ENCODE peak calls at places on chromosomes 1 and 21, in six cellular contexts. One of them, this sample, is unnamed.

GRCh38 chr1:168811213-168811612 is 82.2 kb upstream of the DPT start:
- DNase-seq in mucosa of gallbladder: no peak
- DNase-seq in neural crest cell: no peak
- DNase-seq in NCI-H1105 treated with DMSO at 0.1 percent for 48 hours: no peak
- DNase-seq in neural progenitor cell: no peak
- DNase-seq in activated CD8-positive, alpha-beta memory T cell treated with anti-CD3 and anti-CD28 coated beads, Interleukin-2, amount 50 U/mL, for 48 hours: no peak
- DNase-seq in this sample: no peak

GRCh38 chr21:28521932-28522826 is 470.5 kb downstream of the LTN1 start:
- DNase-seq in mucosa of gallbladder: no peak
- DNase-seq in neural crest cell: no peak
- DNase-seq in NCI-H1105 treated with DMSO at 0.1 percent for 48 hours: no peak
- DNase-seq in neural progenitor cell: peak
- DNase-seq in activated CD8-positive, alpha-beta memory T cell treated with anti-CD3 and anti-CD28 coated beads, Interleukin-2, amount 50 U/mL, for 48 hours: no peak
- DNase-seq in this sample: no peak

GRCh38 chr1:22628698-22629444 is 7.6 kb upstream of the C1QA start:
- DNase-seq in mucosa of gallbladder: no peak
- DNase-seq in neural crest cell: no peak
- DNase-seq in NCI-H1105 treated with DMSO at 0.1 percent for 48 hours: no peak
- DNase-seq in neural progenitor cell: no peak
- DNase-seq in activated CD8-positive, alpha-beta memory T cell treated with anti-CD3 and anti-CD28 coated beads, Interleukin-2, amount 50 U/mL, for 48 hours: no peak
- DNase-seq in this sample: peak

GRCh38 chr1:247456914-247457638 is 828 bp downstream of the OR2B11 start:
- DNase-seq in mucosa of gallbladder: peak
- DNase-seq in neural crest cell: no peak
- DNase-seq in NCI-H1105 treated with DMSO at 0.1 percent for 48 hours: no peak
- DNase-seq in neural progenitor cell: no peak
- DNase-seq in activated CD8-positive, alpha-beta memory T cell treated with anti-CD3 and anti-CD28 coated beads, Interleukin-2, amount 50 U/mL, for 48 hours: peak
- DNase-seq in this sample: no peak

GRCh38 chr1:27632387-27633297 is 2.3 kb downstream of the FGR start:
- DNase-seq in mucosa of gallbladder: no peak
- DNase-seq in neural crest cell: no peak
- DNase-seq in NCI-H1105 treated with DMSO at 0.1 percent for 48 hours: no peak
- DNase-seq in neural progenitor cell: no peak
- DNase-seq in activated CD8-positive, alpha-beta memory T cell treated with anti-CD3 and anti-CD28 coated beads, Interleukin-2, amount 50 U/mL, for 48 hours: peak
- DNase-seq in this sample: no peak

GRCh38 chr1:113027449-113027848 is 45.5 kb upstream of the LRIG2 start:
- DNase-seq in mucosa of gallbladder: no peak
- DNase-seq in neural crest cell: no peak
- DNase-seq in NCI-H1105 treated with DMSO at 0.1 percent for 48 hours: no peak
- DNase-seq in neural progenitor cell: no peak
- DNase-seq in activated CD8-positive, alpha-beta memory T cell treated with anti-CD3 and anti-CD28 coated beads, Interleukin-2, amount 50 U/mL, for 48 hours: no peak
- DNase-seq in this sample: peak

GRCh38 chr1:51488372-51489050 is 30.6 kb downstream of the EPS15 start:
- DNase-seq in mucosa of gallbladder: no peak
- DNase-seq in neural crest cell: no peak
- DNase-seq in NCI-H1105 treated with DMSO at 0.1 percent for 48 hours: no peak
- DNase-seq in neural progenitor cell: no peak
- DNase-seq in activated CD8-positive, alpha-beta memory T cell treated with anti-CD3 and anti-CD28 coated beads, Interleukin-2, amount 50 U/mL, for 48 hours: no peak
- DNase-seq in this sample: peak

GRCh38 chr1:52112489-52112888 is 29.4 kb upstream of the ZFYVE9 start:
- DNase-seq in mucosa of gallbladder: no peak
- DNase-seq in neural crest cell: no peak
- DNase-seq in NCI-H1105 treated with DMSO at 0.1 percent for 48 hours: no peak
- DNase-seq in neural progenitor cell: no peak
- DNase-seq in activated CD8-positive, alpha-beta memory T cell treated with anti-CD3 and anti-CD28 coated beads, Interleukin-2, amount 50 U/mL, for 48 hours: no peak
- DNase-seq in this sample: no peak

GRCh38 chr1:245493029-245493428 is 338.2 kb downstream of the KIF26B start:
- DNase-seq in mucosa of gallbladder: no peak
- DNase-seq in neural crest cell: no peak
- DNase-seq in NCI-H1105 treated with DMSO at 0.1 percent for 48 hours: no peak
- DNase-seq in neural progenitor cell: peak
- DNase-seq in activated CD8-positive, alpha-beta memory T cell treated with anti-CD3 and anti-CD28 coated beads, Interleukin-2, amount 50 U/mL, for 48 hours: no peak
- DNase-seq in this sample: no peak

GRCh38 chr1:99639408-99639807 is 6.5 kb upstream of the PALMD start:
- DNase-seq in mucosa of gallbladder: no peak
- DNase-seq in neural crest cell: no peak
- DNase-seq in NCI-H1105 treated with DMSO at 0.1 percent for 48 hours: no peak
- DNase-seq in neural progenitor cell: no peak
- DNase-seq in activated CD8-positive, alpha-beta memory T cell treated with anti-CD3 and anti-CD28 coated beads, Interleukin-2, amount 50 U/mL, for 48 hours: no peak
- DNase-seq in this sample: no peak

GRCh38 chr1:201459052-201459451 is 9.9 kb downstream of the PHLDA3 start:
- DNase-seq in mucosa of gallbladder: no peak
- DNase-seq in neural crest cell: no peak
- DNase-seq in NCI-H1105 treated with DMSO at 0.1 percent for 48 hours: no peak
- DNase-seq in neural progenitor cell: no peak
- DNase-seq in activated CD8-positive, alpha-beta memory T cell treated with anti-CD3 and anti-CD28 coated beads, Interleukin-2, amount 50 U/mL, for 48 hours: no peak
- DNase-seq in this sample: no peak

GRCh38 chr1:91697322-91698260 is 188.4 kb downstream of the TGFBR3 start:
- DNase-seq in mucosa of gallbladder: no peak
- DNase-seq in neural crest cell: no peak
- DNase-seq in NCI-H1105 treated with DMSO at 0.1 percent for 48 hours: no peak
- DNase-seq in neural progenitor cell: no peak
- DNase-seq in activated CD8-positive, alpha-beta memory T cell treated with anti-CD3 and anti-CD28 coated beads, Interleukin-2, amount 50 U/mL, for 48 hours: no peak
- DNase-seq in this sample: no peak

GRCh38 chr1:218459450-218459849 is 114.3 kb downstream of the TGFB2 start:
- DNase-seq in mucosa of gallbladder: no peak
- DNase-seq in neural crest cell: no peak
- DNase-seq in NCI-H1105 treated with DMSO at 0.1 percent for 48 hours: no peak
- DNase-seq in neural progenitor cell: peak
- DNase-seq in activated CD8-positive, alpha-beta memory T cell treated with anti-CD3 and anti-CD28 coated beads, Interleukin-2, amount 50 U/mL, for 48 hours: no peak
- DNase-seq in this sample: no peak

GRCh38 chr1:109499661-109500536 is 6.0 kb downstream of the CYB561D1 start:
- DNase-seq in mucosa of gallbladder: peak
- DNase-seq in neural crest cell: no peak
- DNase-seq in NCI-H1105 treated with DMSO at 0.1 percent for 48 hours: peak
- DNase-seq in neural progenitor cell: peak
- DNase-seq in activated CD8-positive, alpha-beta memory T cell treated with anti-CD3 and anti-CD28 coated beads, Interleukin-2, amount 50 U/mL, for 48 hours: peak
- DNase-seq in this sample: peak

GRCh38 chr1:92987462-92987861 is 26.2 kb upstream of the DIPK1A start:
- DNase-seq in mucosa of gallbladder: no peak
- DNase-seq in neural crest cell: no peak
- DNase-seq in NCI-H1105 treated with DMSO at 0.1 percent for 48 hours: no peak
- DNase-seq in neural progenitor cell: no peak
- DNase-seq in activated CD8-positive, alpha-beta memory T cell treated with anti-CD3 and anti-CD28 coated beads, Interleukin-2, amount 50 U/mL, for 48 hours: no peak
- DNase-seq in this sample: no peak

GRCh38 chr1:108609483-108610066 is 49.7 kb downstream of the EEIG2 start:
- DNase-seq in mucosa of gallbladder: no peak
- DNase-seq in neural crest cell: no peak
- DNase-seq in NCI-H1105 treated with DMSO at 0.1 percent for 48 hours: peak
- DNase-seq in neural progenitor cell: peak
- DNase-seq in activated CD8-positive, alpha-beta memory T cell treated with anti-CD3 and anti-CD28 coated beads, Interleukin-2, amount 50 U/mL, for 48 hours: no peak
- DNase-seq in this sample: no peak

GRCh38 chr1:77874804-77875445 is 13.5 kb upstream of the NEXN start:
- DNase-seq in mucosa of gallbladder: no peak
- DNase-seq in neural crest cell: no peak
- DNase-seq in NCI-H1105 treated with DMSO at 0.1 percent for 48 hours: no peak
- DNase-seq in neural progenitor cell: no peak
- DNase-seq in activated CD8-positive, alpha-beta memory T cell treated with anti-CD3 and anti-CD28 coated beads, Interleukin-2, amount 50 U/mL, for 48 hours: no peak
- DNase-seq in this sample: no peak

GRCh38 chr1:173863224-173864151 is 4.3 kb downstream of the GAS5 start:
- DNase-seq in mucosa of gallbladder: no peak
- DNase-seq in neural crest cell: no peak
- DNase-seq in NCI-H1105 treated with DMSO at 0.1 percent for 48 hours: no peak
- DNase-seq in neural progenitor cell: no peak
- DNase-seq in activated CD8-positive, alpha-beta memory T cell treated with anti-CD3 and anti-CD28 coated beads, Interleukin-2, amount 50 U/mL, for 48 hours: no peak
- DNase-seq in this sample: no peak

GRCh38 chr1:239771550-239771949 is 320.1 kb upstream of the FMN2 start:
- DNase-seq in mucosa of gallbladder: no peak
- DNase-seq in neural crest cell: no peak
- DNase-seq in NCI-H1105 treated with DMSO at 0.1 percent for 48 hours: no peak
- DNase-seq in neural progenitor cell: no peak
- DNase-seq in activated CD8-positive, alpha-beta memory T cell treated with anti-CD3 and anti-CD28 coated beads, Interleukin-2, amount 50 U/mL, for 48 hours: no peak
- DNase-seq in this sample: no peak

GRCh38 chr1:65208577-65208976 is 60.6 kb downstream of the AK4 start:
- DNase-seq in mucosa of gallbladder: no peak
- DNase-seq in neural crest cell: no peak
- DNase-seq in NCI-H1105 treated with DMSO at 0.1 percent for 48 hours: no peak
- DNase-seq in neural progenitor cell: no peak
- DNase-seq in activated CD8-positive, alpha-beta memory T cell treated with anti-CD3 and anti-CD28 coated beads, Interleukin-2, amount 50 U/mL, for 48 hours: no peak
- DNase-seq in this sample: no peak

GRCh38 chr1:247845011-247845692 is 3.5 kb upstream of the OR11L1 start:
- DNase-seq in mucosa of gallbladder: no peak
- DNase-seq in neural crest cell: no peak
- DNase-seq in NCI-H1105 treated with DMSO at 0.1 percent for 48 hours: no peak
- DNase-seq in neural progenitor cell: no peak
- DNase-seq in activated CD8-positive, alpha-beta memory T cell treated with anti-CD3 and anti-CD28 coated beads, Interleukin-2, amount 50 U/mL, for 48 hours: no peak
- DNase-seq in this sample: no peak

GRCh38 chr21:40016234-40016633 is 149.0 kb downstream of the PCP4 start:
- DNase-seq in mucosa of gallbladder: no peak
- DNase-seq in neural crest cell: no peak
- DNase-seq in NCI-H1105 treated with DMSO at 0.1 percent for 48 hours: no peak
- DNase-seq in neural progenitor cell: no peak
- DNase-seq in activated CD8-positive, alpha-beta memory T cell treated with anti-CD3 and anti-CD28 coated beads, Interleukin-2, amount 50 U/mL, for 48 hours: no peak
- DNase-seq in this sample: no peak

GRCh38 chr1:93980320-93980744 is 71.1 kb upstream of the GCLM start:
- DNase-seq in mucosa of gallbladder: no peak
- DNase-seq in neural crest cell: no peak
- DNase-seq in NCI-H1105 treated with DMSO at 0.1 percent for 48 hours: no peak
- DNase-seq in neural progenitor cell: peak
- DNase-seq in activated CD8-positive, alpha-beta memory T cell treated with anti-CD3 and anti-CD28 coated beads, Interleukin-2, amount 50 U/mL, for 48 hours: no peak
- DNase-seq in this sample: peak

GRCh38 chr21:25361765-25362164 is 245.5 kb downstream of the MRPL39 start:
- DNase-seq in mucosa of gallbladder: no peak
- DNase-seq in neural crest cell: no peak
- DNase-seq in NCI-H1105 treated with DMSO at 0.1 percent for 48 hours: no peak
- DNase-seq in neural progenitor cell: no peak
- DNase-seq in activated CD8-positive, alpha-beta memory T cell treated with anti-CD3 and anti-CD28 coated beads, Interleukin-2, amount 50 U/mL, for 48 hours: no peak
- DNase-seq in this sample: no peak

GRCh38 chr1:156382561-156382960 is 13.6 kb downstream of the RHBG start:
- DNase-seq in mucosa of gallbladder: no peak
- DNase-seq in neural crest cell: no peak
- DNase-seq in NCI-H1105 treated with DMSO at 0.1 percent for 48 hours: no peak
- DNase-seq in neural progenitor cell: no peak
- DNase-seq in activated CD8-positive, alpha-beta memory T cell treated with anti-CD3 and anti-CD28 coated beads, Interleukin-2, amount 50 U/mL, for 48 hours: no peak
- DNase-seq in this sample: no peak

GRCh38 chr1:154962238-154962678 is 676 bp upstream of the PYGO2 start:
- DNase-seq in mucosa of gallbladder: no peak
- DNase-seq in neural crest cell: no peak
- DNase-seq in NCI-H1105 treated with DMSO at 0.1 percent for 48 hours: no peak
- DNase-seq in neural progenitor cell: peak
- DNase-seq in activated CD8-positive, alpha-beta memory T cell treated with anti-CD3 and anti-CD28 coated beads, Interleukin-2, amount 50 U/mL, for 48 hours: no peak
- DNase-seq in this sample: peak

GRCh38 chr21:46376231-46376628 is 52.3 kb downstream of the PCNT start:
- DNase-seq in mucosa of gallbladder: no peak
- DNase-seq in neural crest cell: no peak
- DNase-seq in NCI-H1105 treated with DMSO at 0.1 percent for 48 hours: no peak
- DNase-seq in neural progenitor cell: no peak
- DNase-seq in activated CD8-positive, alpha-beta memory T cell treated with anti-CD3 and anti-CD28 coated beads, Interleukin-2, amount 50 U/mL, for 48 hours: no peak
- DNase-seq in this sample: no peak

GRCh38 chr21:31731112-31731801 is 661 bp downstream of the SCAF4 start:
- DNase-seq in mucosa of gallbladder: peak
- DNase-seq in neural crest cell: peak
- DNase-seq in NCI-H1105 treated with DMSO at 0.1 percent for 48 hours: peak
- DNase-seq in neural progenitor cell: peak
- DNase-seq in activated CD8-positive, alpha-beta memory T cell treated with anti-CD3 and anti-CD28 coated beads, Interleukin-2, amount 50 U/mL, for 48 hours: peak
- DNase-seq in this sample: no peak

GRCh38 chr1:237281481-237281880 is 239.5 kb downstream of the RYR2 start:
- DNase-seq in mucosa of gallbladder: no peak
- DNase-seq in neural crest cell: no peak
- DNase-seq in NCI-H1105 treated with DMSO at 0.1 percent for 48 hours: no peak
- DNase-seq in neural progenitor cell: peak
- DNase-seq in activated CD8-positive, alpha-beta memory T cell treated with anti-CD3 and anti-CD28 coated beads, Interleukin-2, amount 50 U/mL, for 48 hours: no peak
- DNase-seq in this sample: no peak

GRCh38 chr1:38589036-38589435 is 270.5 kb downstream of the RRAGC start:
- DNase-seq in mucosa of gallbladder: no peak
- DNase-seq in neural crest cell: no peak
- DNase-seq in NCI-H1105 treated with DMSO at 0.1 percent for 48 hours: no peak
- DNase-seq in neural progenitor cell: no peak
- DNase-seq in activated CD8-positive, alpha-beta memory T cell treated with anti-CD3 and anti-CD28 coated beads, Interleukin-2, amount 50 U/mL, for 48 hours: no peak
- DNase-seq in this sample: no peak

GRCh38 chr1:186888367-186888766 is 59.6 kb downstream of the PLA2G4A start:
- DNase-seq in mucosa of gallbladder: no peak
- DNase-seq in neural crest cell: no peak
- DNase-seq in NCI-H1105 treated with DMSO at 0.1 percent for 48 hours: no peak
- DNase-seq in neural progenitor cell: no peak
- DNase-seq in activated CD8-positive, alpha-beta memory T cell treated with anti-CD3 and anti-CD28 coated beads, Interleukin-2, amount 50 U/mL, for 48 hours: no peak
- DNase-seq in this sample: no peak

GRCh38 chr1:89125571-89126233 is at the start of gene GBP2:
- DNase-seq in mucosa of gallbladder: peak
- DNase-seq in neural crest cell: no peak
- DNase-seq in NCI-H1105 treated with DMSO at 0.1 percent for 48 hours: no peak
- DNase-seq in neural progenitor cell: no peak
- DNase-seq in activated CD8-positive, alpha-beta memory T cell treated with anti-CD3 and anti-CD28 coated beads, Interleukin-2, amount 50 U/mL, for 48 hours: peak
- DNase-seq in this sample: no peak